ENCODE peak calls at places on chromosomes 6 and 20, in five cellular contexts. A is iris pigment epithelial cell, I is HuH-7.5, B is NCI-H1930, U is ovary. M is an unnamed sample.
A peak's percentile ranks its signal among the peaks of the same experiment; 100 is the strongest.

GRCh38 chr20:59993736-59994484 is 35.7 kb downstream of the CDH26 start:
- DNase-seq in A (no peak), I (no peak), B (no peak), U (no peak), M (no peak)

GRCh38 chr6:131575834-131576478 is 2.9 kb downstream of the ARG1 start:
- DNase-seq in A (peak; percentile 3), I (no peak), B (no peak), U (no peak), M (no peak)

GRCh38 chr6:113654396-113654795 is 202.7 kb upstream of the MARCKS start:
- DNase-seq in A (peak; percentile 39), I (no peak), B (no peak), U (peak; percentile 40), M (no peak)

GRCh38 chr6:157428418-157429202 is 47.6 kb downstream of the ZDHHC14 start:
- DNase-seq in A (no peak), I (no peak), B (no peak), U (no peak), M (peak; percentile 56)

GRCh38 chr6:63802606-63803206 is 167.1 kb downstream of the PHF3 start:
- DNase-seq in A (peak; percentile 39), I (no peak), B (no peak), U (no peak), M (no peak)

GRCh38 chr6:30964075-30964474 is 19.4 kb upstream of the MUC21 start:
- DNase-seq in A (no peak), I (no peak), B (no peak), U (no peak), M (no peak)

GRCh38 chr6:149897015-149897697 is 757 bp downstream of the RAET1E start:
- DNase-seq in A (peak; percentile 88), I (no peak), B (no peak), U (peak; percentile 94), M (peak; percentile 92)

GRCh38 chr6:14231071-14231483 is 113.5 kb downstream of the CD83 start:
- DNase-seq in A (no peak), I (no peak), B (no peak), U (no peak), M (no peak)

M was measured in uterus.